ENCODE peak calls at places on chromosomes 6 and 20, in seven cellular contexts. D, Z, L, Q, W, C and M are unnamed samples.

GRCh38 chr6:142537612-142538478 is 236.0 kb downstream of the ADGRG6 start:
- DNase-seq in D (no peak), Z (no peak), L (no peak), Q (peak; percentile 24), W (no peak), C (no peak), M (no peak)

GRCh38 chr6:17393335-17394191 is at the start of gene CAP2:
- DNase-seq in D (no peak), Z (no peak), L (peak; percentile 17), Q (no peak), W (no peak), C (peak; percentile 91), M (peak; percentile 81)

GRCh38 chr6:163520956-163521355 is 106.4 kb downstream of the QKI start:
- DNase-seq in D (no peak), Z (no peak), L (no peak), Q (no peak), W (no peak), C (no peak), M (no peak)

GRCh38 chr20:37725165-37725564 is 31.3 kb downstream of the CTNNBL1 start:
- DNase-seq in D (no peak), Z (no peak), L (no peak), Q (no peak), W (no peak), C (no peak), M (no peak)

GRCh38 chr6:293185-294174 is 1.2 kb downstream of the DUSP22 start:
- DNase-seq in D (peak; percentile 32), Z (no peak), L (no peak), Q (peak; percentile 50), W (no peak), C (peak; percentile 76), M (no peak)

GRCh38 chr6:155486795-155487294 is 31.2 kb upstream of the NOX3 start:
- DNase-seq in D (no peak), Z (no peak), L (no peak), Q (no peak), W (no peak), C (no peak), M (no peak)

GRCh38 chr6:142913511-142914047 is 31.4 kb downstream of the HIVEP2 start:
- DNase-seq in D (peak; percentile 73), Z (no peak), L (no peak), Q (peak; percentile 68), W (peak; percentile 49), C (no peak), M (no peak)

GRCh38 chr20:46990017-46990810 is 95.6 kb downstream of the EYA2 start:
- DNase-seq in D (no peak), Z (no peak), L (no peak), Q (no peak), W (no peak), C (no peak), M (no peak)

GRCh38 chr20:41052742-41053419 is 24.3 kb downstream of the TOP1 start:
- DNase-seq in D (no peak), Z (no peak), L (no peak), Q (no peak), W (no peak), C (no peak), M (no peak)

GRCh38 chr6:72245565-72245964 is 359.2 kb downstream of the RIMS1 start:
- DNase-seq in D (no peak), Z (no peak), L (no peak), Q (no peak), W (no peak), C (no peak), M (peak; percentile 1)

GRCh38 chr6:30122515-30122914 is 9.6 kb upstream of the TRIM31 start:
- DNase-seq in D (no peak), Z (no peak), L (no peak), Q (no peak), W (no peak), C (no peak), M (no peak)

GRCh38 chr6:75842732-75843131 is 93.7 kb downstream of the MYO6 start:
- DNase-seq in D (no peak), Z (no peak), L (no peak), Q (no peak), W (no peak), C (no peak), M (no peak)

GRCh38 chr6:149032599-149033405 is 284.7 kb upstream of the TAB2 start:
- DNase-seq in D (no peak), Z (no peak), L (no peak), Q (peak; percentile 60), W (peak; percentile 4), C (no peak), M (no peak)

GRCh38 chr6:148509789-148510581 is 167.3 kb downstream of the SASH1 start:
- DNase-seq in D (no peak), Z (no peak), L (no peak), Q (no peak), W (no peak), C (peak; percentile 84), M (peak; percentile 41)

GRCh38 chr6:168049681-168050224 is 29.3 kb downstream of the FRMD1 start:
- DNase-seq in D (no peak), Z (no peak), L (no peak), Q (no peak), W (no peak), C (no peak), M (no peak)

GRCh38 chr20:4962257-4962855 is 39.0 kb downstream of the SLC23A2 start:
- DNase-seq in D (peak; percentile 43), Z (no peak), L (no peak), Q (peak; percentile 12), W (peak; percentile 22), C (no peak), M (no peak)